ENCODE peak calls at places on chromosome 6, in six cellular contexts. G, P, H, M, B and J are unnamed samples.

GRCh38 chr6:72080260-72080941 is 194.1 kb downstream of the RIMS1 start:
- DNase-seq in G (peak; percentile 4), P (no peak), H (no peak), M (no peak), B (peak; percentile 11), J (no peak)

GRCh38 chr6:158026901-158027589 is 45.4 kb downstream of the SYNJ2 start:
- DNase-seq in G (no peak), P (no peak), H (no peak), M (no peak), B (no peak), J (no peak)

GRCh38 chr6:20455175-20456075 is 53.7 kb downstream of the E2F3 start:
- DNase-seq in G (no peak), P (no peak), H (no peak), M (peak; percentile 22), B (no peak), J (no peak)

GRCh38 chr6:28597924-28598323 is 72.2 kb downstream of the GPX5 start:
- DNase-seq in G (peak; percentile 17), P (no peak), H (no peak), M (no peak), B (peak; percentile 66), J (no peak)

GRCh38 chr6:332671-333070 is 40.4 kb downstream of the DUSP22 start:
- DNase-seq in G (peak; percentile 85), P (peak; percentile 60), H (no peak), M (peak; percentile 71), B (no peak), J (peak; percentile 74)

GRCh38 chr6:155436981-155437749 is 18.5 kb downstream of the NOX3 start:
- DNase-seq in G (peak; percentile 49), P (no peak), H (no peak), M (no peak), B (no peak), J (no peak)

GRCh38 chr6:93124226-93124625 is 295.1 kb downstream of the EPHA7 start:
- DNase-seq in G (peak; percentile 48), P (no peak), H (no peak), M (no peak), B (no peak), J (no peak)

GRCh38 chr6:28771401-28772267 is 152.2 kb downstream of the TRIM27 start:
- DNase-seq in G (no peak), P (no peak), H (no peak), M (no peak), B (peak; percentile 92), J (no peak)

GRCh38 chr6:82909551-82909950 is 156.1 kb downstream of the UBE3D start:
- DNase-seq in G (no peak), P (no peak), H (no peak), M (peak; percentile 51), B (no peak), J (no peak)

GRCh38 chr6:11367638-11368199 is 135.3 kb upstream of the NEDD9 start:
- DNase-seq in G (no peak), P (no peak), H (no peak), M (peak; percentile 42), B (no peak), J (no peak)

GRCh38 chr6:8080338-8081151 is 16.4 kb upstream of the BLOC1S5 start:
- DNase-seq in G (peak; percentile 80), P (no peak), H (no peak), M (peak; percentile 70), B (no peak), J (no peak)

GRCh38 chr6:14031516-14031915 is 86.1 kb upstream of the CD83 start:
- DNase-seq in G (no peak), P (no peak), H (no peak), M (no peak), B (no peak), J (no peak)

DNA sequence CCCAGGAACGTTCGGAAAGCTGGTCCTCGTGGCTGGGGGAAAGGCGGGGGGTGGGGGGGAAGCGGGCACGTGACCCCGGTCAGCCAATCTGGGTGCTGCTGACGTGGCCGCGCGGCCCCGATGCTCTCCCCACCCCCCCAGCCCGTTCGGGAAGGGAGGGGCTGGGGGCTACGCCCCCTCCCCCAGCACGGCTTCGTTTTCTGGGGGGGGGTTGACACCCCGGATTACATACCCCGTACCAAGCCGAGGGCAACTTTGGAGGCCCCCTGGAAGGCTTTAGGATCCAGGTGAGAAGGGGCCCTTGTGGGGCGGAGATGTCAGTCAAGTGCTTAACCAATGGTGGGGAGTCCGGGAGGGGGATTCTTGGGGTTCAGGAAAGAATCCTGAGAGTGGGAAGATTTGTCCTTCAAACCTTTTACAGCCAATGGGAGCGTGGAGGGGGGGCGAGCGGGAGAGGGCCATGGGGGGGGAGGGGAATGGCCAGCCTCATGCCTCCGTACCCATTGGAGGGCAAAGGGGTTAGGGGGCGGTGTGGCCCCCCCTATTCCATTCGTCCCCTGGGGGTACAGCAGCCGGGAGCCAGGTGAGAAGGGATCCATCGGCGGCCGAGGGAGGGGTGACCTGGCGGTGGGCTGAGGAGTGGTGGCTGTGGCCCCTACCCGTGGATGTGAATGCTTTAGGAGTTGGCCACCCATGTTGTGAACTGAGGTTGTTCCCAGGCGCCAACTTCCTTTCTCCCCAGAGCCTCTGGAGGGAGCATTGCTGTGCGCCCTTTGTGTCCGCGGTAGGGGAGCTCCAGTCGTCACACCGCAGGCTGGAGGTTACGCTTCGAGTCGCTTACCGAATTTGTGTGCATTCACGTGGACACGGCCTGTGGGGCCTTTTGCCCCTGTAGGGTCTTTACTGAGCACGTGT is 633 bp downstream of the BRD2 start:
- DNase-seq in G (peak; percentile 84), P (peak; percentile 92), H (no peak), M (peak; percentile 88), B (peak; percentile 98), J (peak; percentile 92)
- TF ChIP-seq CTCF in G (peak; percentile 26), P (peak; percentile 9), H (no peak), M (peak; percentile 25), B (no peak), J (no peak)

GRCh38 chr6:2890981-2891767 is 11.9 kb downstream of the SERPINB9 start:
- DNase-seq in G (no peak), P (no peak), H (no peak), M (no peak), B (no peak), J (no peak)
- H3K4me3 ChIP-seq in G (no peak overlapping the region), P (no peak overlapping the region), H (peak overlapping the region; percentile 20), M (no peak overlapping the region), B (no peak overlapping the region), J (no peak overlapping the region)

GRCh38 chr6:122180132-122180531 is 219.3 kb upstream of the HSF2 start:
- DNase-seq in G (no peak), P (no peak), H (no peak), M (peak; percentile 25), B (no peak), J (no peak)
- TF ChIP-seq CTCF in G (no peak), P (peak; percentile 22), H (no peak), M (peak; percentile 30), B (peak; percentile 64), J (no peak)

DNA sequence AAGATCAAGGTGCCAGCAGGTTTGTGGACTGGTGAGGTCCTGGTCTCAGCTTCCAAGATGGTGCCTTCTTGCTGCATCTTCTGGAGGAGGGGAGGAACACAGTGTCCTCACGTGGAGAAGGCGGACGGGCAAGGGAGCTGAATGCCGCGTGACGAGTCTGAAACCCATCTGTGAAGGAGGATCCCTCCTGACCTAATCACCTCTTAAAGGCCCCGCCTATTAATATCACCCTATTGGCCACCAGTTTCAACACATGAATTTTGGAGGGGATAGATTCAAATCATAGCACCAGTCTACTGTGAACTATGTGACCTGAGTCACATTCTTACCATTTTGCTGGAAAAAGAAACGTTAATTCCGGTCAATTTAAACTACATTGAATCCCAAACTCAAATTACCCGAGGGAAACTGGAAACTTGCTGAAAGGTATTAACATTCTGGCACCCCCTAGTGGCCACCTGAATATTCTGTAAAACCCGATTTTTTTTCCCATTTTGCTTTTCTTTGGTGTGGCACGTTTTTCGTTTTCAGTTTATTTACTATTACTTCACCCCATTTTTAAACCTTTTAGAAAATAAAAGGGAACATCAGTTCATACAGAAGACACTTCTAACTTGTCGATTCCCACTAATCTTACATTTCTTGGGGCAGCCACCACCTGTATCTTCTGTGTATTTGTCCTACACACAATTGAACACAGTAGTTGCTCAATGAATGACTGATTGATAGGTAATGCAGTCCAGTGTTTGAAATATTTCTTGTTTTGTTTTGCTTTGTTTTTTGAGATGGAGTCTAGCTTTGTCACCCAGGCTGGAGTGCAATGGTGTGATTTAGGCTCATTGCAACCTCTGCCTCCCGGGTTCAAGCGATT is 17.9 kb upstream of the CCDC170 start:
- DNase-seq in G (peak; percentile 69), P (peak; percentile 69), H (no peak), M (peak; percentile 58), B (peak; percentile 86), J (peak; percentile 56)
- H3K4me3 ChIP-seq in G (no peak overlapping the region), P (no peak overlapping the region), H (peak overlapping the region; percentile 7), M (no peak overlapping the region), B (no peak overlapping the region), J (peak overlapping the region; percentile 20)

GRCh38 chr6:154370545-154370944 is 13.9 kb upstream of the IPCEF1 start:
- DNase-seq in G (peak; percentile 55), P (no peak), H (no peak), M (peak; percentile 47), B (peak; percentile 45), J (peak; percentile 10)
- TF ChIP-seq CTCF in G (peak; percentile 47), P (peak; percentile 41), H (peak; percentile 38), M (peak; percentile 51), B (peak; percentile 69), J (peak; percentile 5)

DNA sequence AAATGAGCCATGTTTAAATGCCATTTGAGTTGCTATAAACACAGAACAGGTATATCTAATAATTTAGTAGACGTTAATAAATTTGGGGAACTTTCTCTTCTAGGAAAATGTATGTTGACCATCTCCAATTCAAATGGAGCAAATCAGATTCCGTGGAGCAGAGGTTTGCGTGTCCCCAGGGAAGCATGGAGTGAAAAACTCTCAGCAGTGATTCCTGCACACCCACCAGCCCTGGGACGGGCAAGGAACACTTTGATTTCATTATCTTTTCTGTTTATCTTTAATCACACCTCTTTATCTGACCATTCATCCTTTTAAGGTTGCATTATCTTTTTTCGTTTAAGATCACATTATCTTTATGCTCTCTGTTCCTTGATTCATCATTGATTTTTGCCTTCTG is 95.0 kb downstream of the RNASET2 start:
- DNase-seq in G (no peak), P (no peak), H (no peak), M (no peak), B (no peak), J (no peak)
- H3K4me3 ChIP-seq in G (no peak overlapping the region), P (peak overlapping the region; percentile 50), H (no peak overlapping the region), M (no peak overlapping the region), B (peak overlapping the region; percentile 88), J (no peak overlapping the region)